ENCODE peak calls at places on chromosomes 1 and 21, in four cellular contexts. F is HepG2, X is A549, O is GM12878. Z is an unnamed sample.

GRCh38 chr1:77319036-77319705 is 37.4 kb downstream of the AK5 start:
- DNase-seq in F (no peak), X (no peak), O (no peak), Z (no peak)

GRCh38 chr1:243549108-243549507 is 293.3 kb downstream of the SDCCAG8 start:
- DNase-seq in F (no peak), X (no peak), O (no peak), Z (no peak)

GRCh38 chr1:205438213-205439158 is 16.6 kb upstream of the LEMD1 start:
- DNase-seq in F (peak), X (peak), O (no peak), Z (peak)

GRCh38 chr1:1361982-1362423 is 3.6 kb upstream of the MXRA8 start:
- DNase-seq in F (peak), X (no peak), O (no peak), Z (no peak)

GRCh38 chr1:41358152-41358937 is 2.9 kb upstream of the FOXO6 start:
- DNase-seq in F (no peak), X (no peak), O (no peak), Z (peak)

GRCh38 chr1:15386128-15386824 is 23.4 kb upstream of the EFHD2 start:
- DNase-seq in F (no peak), X (no peak), O (no peak), Z (peak)

GRCh38 chr1:150545486-150546032 is 3.6 kb upstream of the ADAMTSL4 start:
- DNase-seq in F (no peak), X (no peak), O (no peak), Z (peak)

GRCh38 chr1:208100906-208101305 is 143.3 kb downstream of the PLXNA2 start:
- DNase-seq in F (no peak), X (no peak), O (no peak), Z (no peak)

GRCh38 chr21:37232274-37233018 is 34.7 kb downstream of the VPS26C start:
- DNase-seq in F (no peak), X (no peak), O (no peak), Z (no peak)

GRCh38 chr1:64363616-64364015 is 106.3 kb upstream of the CACHD1 start:
- DNase-seq in F (no peak), X (no peak), O (no peak), Z (no peak)

GRCh38 chr1:90133133-90133532 is 138.2 kb downstream of the ZNF326 start:
- DNase-seq in F (peak), X (no peak), O (no peak), Z (peak)

GRCh38 chr1:45552309-45552708 is 1.7 kb downstream of the AKR1A1 start:
- DNase-seq in F (no peak), X (no peak), O (no peak), Z (no peak)

GRCh38 chr21:34909492-34910292 is 139.4 kb downstream of the RUNX1 start:
- DNase-seq in F (no peak), X (no peak), O (no peak), Z (peak)

GRCh38 chr1:246794261-246795093 is 70.3 kb downstream of the SCCPDH start:
- DNase-seq in F (no peak), X (no peak), O (no peak), Z (peak)

GRCh38 chr1:70866522-70867256 is 180.9 kb downstream of the PTGER3 start:
- DNase-seq in F (no peak), X (no peak), O (no peak), Z (peak)

GRCh38 chr1:88063605-88064004 is 620.5 kb upstream of the PKN2 start:
- DNase-seq in F (no peak), X (no peak), O (no peak), Z (no peak)

GRCh38 chr1:10967105-10967504 is 45.3 kb upstream of the TARDBP start:
- DNase-seq in F (no peak), X (no peak), O (no peak), Z (peak)

GRCh38 chr21:44487831-44488230 is 32.5 kb downstream of the LRRC3 start:
- DNase-seq in F (peak), X (no peak), O (no peak), Z (peak)

GRCh38 chr21:46099476-46099875 is 1.6 kb downstream of the COL6A2 start:
- DNase-seq in F (peak), X (no peak), O (no peak), Z (no peak)

GRCh38 chr1:116372186-116372585 is 858 bp upstream of the ATP1A1 start:
- DNase-seq in F (no peak), X (no peak), O (no peak), Z (no peak)

GRCh38 chr1:14190508-14190907 is 408.0 kb upstream of the KAZN start:
- DNase-seq in F (no peak), X (no peak), O (no peak), Z (no peak)

GRCh38 chr1:192263436-192263835 is 53.4 kb upstream of the RGS21 start:
- DNase-seq in F (no peak), X (no peak), O (no peak), Z (no peak)

GRCh38 chr1:46941135-46941694 is at the start of gene CYP4A11:
- DNase-seq in F (no peak), X (no peak), O (no peak), Z (no peak)

GRCh38 chr21:14911351-14911750 is 153.4 kb downstream of the NRIP1 start:
- DNase-seq in F (no peak), X (no peak), O (no peak), Z (no peak)

GRCh38 chr1:94757931-94758330 is 62.2 kb upstream of the SLC44A3 start:
- DNase-seq in F (no peak), X (no peak), O (no peak), Z (no peak)

GRCh38 chr1:36107394-36107793 is 17.6 kb downstream of the COL8A2 start:
- DNase-seq in F (no peak), X (no peak), O (no peak), Z (no peak)

GRCh38 chr1:231201375-231202124 is 39.5 kb upstream of the GNPAT start:
- DNase-seq in F (no peak), X (no peak), O (no peak), Z (no peak)

GRCh38 chr1:198549863-198550262 is 9.4 kb upstream of the ATP6V1G3 start:
- DNase-seq in F (no peak), X (no peak), O (peak), Z (no peak)

GRCh38 chr21:44521928-44522752 is 17.9 kb downstream of the KRTAP10-1 start:
- DNase-seq in F (no peak), X (no peak), O (no peak), Z (no peak)

GRCh38 chr1:15916417-15916816 is 59.5 kb downstream of the ZBTB17 start:
- DNase-seq in F (no peak), X (no peak), O (no peak), Z (no peak)

GRCh38 chr1:91583326-91583755 is 82.7 kb downstream of the CDC7 start:
- DNase-seq in F (no peak), X (no peak), O (no peak), Z (no peak)

GRCh38 chr1:203165800-203166161 is 9.8 kb downstream of the MYBPH start:
- DNase-seq in F (no peak), X (no peak), O (no peak), Z (no peak)

GRCh38 chr21:25750085-25750484 is 15.3 kb downstream of the GABPA start:
- DNase-seq in F (no peak), X (no peak), O (no peak), Z (peak)

GRCh38 chr1:20847619-20848080 is 60.5 kb upstream of the HP1BP3 start:
- DNase-seq in F (no peak), X (peak), O (no peak), Z (no peak)

GRCh38 chr1:180085331-180085730 is 69.3 kb upstream of the QSOX1 start:
- DNase-seq in F (no peak), X (no peak), O (no peak), Z (no peak)

GRCh38 chr1:33370286-33370685 is 49.4 kb upstream of the A3GALT2 start:
- DNase-seq in F (no peak), X (no peak), O (no peak), Z (no peak)

GRCh38 chr21:32463367-32463766 is 50.9 kb downstream of the EVA1C start:
- DNase-seq in F (no peak), X (peak), O (no peak), Z (no peak)

DNA sequence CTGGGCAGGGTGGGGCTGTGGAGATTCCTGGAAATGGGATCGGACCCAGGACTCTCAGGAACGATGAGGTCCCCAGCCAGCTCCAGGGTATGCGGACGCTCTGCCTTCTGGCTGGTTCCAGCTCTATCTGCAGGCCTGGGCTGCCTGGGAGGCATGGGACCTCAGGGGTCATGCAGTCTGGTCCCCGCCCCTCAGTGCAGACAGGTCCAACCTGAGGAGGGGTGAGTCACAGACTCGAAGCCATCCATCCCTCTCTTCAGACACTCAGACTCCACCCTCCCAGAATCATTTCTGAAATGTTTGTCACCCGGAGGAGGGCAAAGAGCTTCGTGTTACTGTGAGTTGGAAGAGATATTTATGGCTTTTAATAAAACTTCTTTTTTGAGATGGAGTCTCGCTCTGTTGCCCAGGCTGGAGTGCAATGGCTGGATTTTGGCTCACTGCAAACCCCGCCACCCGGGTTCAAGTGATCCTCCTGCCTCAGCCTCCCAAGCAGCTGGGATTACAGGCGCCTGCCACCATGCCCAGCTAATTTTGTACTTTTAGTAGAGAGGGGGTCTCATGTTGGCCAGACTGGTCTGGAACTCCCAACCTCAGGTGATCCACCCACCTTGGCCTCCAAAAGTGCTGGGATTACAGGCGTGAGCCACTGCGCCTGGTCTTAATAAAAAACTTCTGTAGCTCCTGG is 5.9 kb upstream of the MYOM3 start:
- DNase-seq in F (peak), X (peak), O (no peak), Z (no peak)
- TF ChIP-seq POLR2A in F (peak), X (no peak), O (no peak), Z (no peak)

DNA sequence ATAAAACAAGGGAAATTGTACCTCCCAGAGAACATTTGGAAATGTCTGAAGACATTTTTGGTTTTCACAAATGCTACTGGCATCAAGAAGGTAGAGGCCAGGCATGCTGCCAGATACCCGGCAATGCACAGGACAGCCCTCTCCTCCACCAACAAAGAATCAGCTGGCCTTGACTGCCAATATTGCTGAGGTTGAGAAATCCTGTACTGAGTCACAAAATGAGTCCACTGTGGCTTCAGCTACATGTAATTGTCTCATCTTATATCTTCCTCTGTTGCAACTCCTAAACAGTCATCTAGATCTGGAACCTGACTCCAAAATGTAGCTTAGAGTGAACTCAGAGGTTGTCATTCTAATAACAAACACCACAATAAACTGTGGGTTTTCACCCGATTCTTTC is 327.5 kb upstream of the POGK start:
- DNase-seq in F (no peak), X (no peak), O (no peak), Z (peak)
- TF ChIP-seq MAX in F (no peak), X (no peak), O (no peak), Z (no peak)

GRCh38 chr1:53125623-53126360 is 16.6 kb downstream of the SLC1A7 start:
- DNase-seq in F (no peak), X (no peak), O (no peak), Z (no peak)
- TF ChIP-seq CTCF in F (peak), X (no peak), O (no peak), Z (no peak)

GRCh38 chr1:156500578-156500846 is at the start of gene MEF2D:
- DNase-seq in F (no peak), X (no peak), O (no peak), Z (no peak)
- TF ChIP-seq POLR2A in F (no peak), X (no peak), O (no peak), Z (peak)

Z was measured in NB4.